ENCODE peak calls at places on chromosome 7, in seven cellular contexts. One of them, this sample, is unnamed.

GRCh38 chr7:41942468-41943097 is 239.7 kb upstream of the INHBA start:
- DNase-seq in H1: no peak
- DNase-seq in SK-N-SH: no peak
- DNase-seq in K562: no peak
- DNase-seq in HCT116: no peak
- DNase-seq in GM12878: no peak
- DNase-seq in HepG2: peak
- DNase-seq in this sample: no peak

GRCh38 chr7:41912851-41913580 is 210.1 kb upstream of the INHBA start:
- DNase-seq in H1: no peak
- DNase-seq in SK-N-SH: no peak
- DNase-seq in K562: no peak
- DNase-seq in HCT116: no peak
- DNase-seq in GM12878: no peak
- DNase-seq in HepG2: no peak
- DNase-seq in this sample: no peak

GRCh38 chr7:90605055-90605454 is 8.9 kb downstream of the CDK14 start:
- DNase-seq in H1: no peak
- DNase-seq in SK-N-SH: peak
- DNase-seq in K562: no peak
- DNase-seq in HCT116: no peak
- DNase-seq in GM12878: no peak
- DNase-seq in HepG2: no peak
- DNase-seq in this sample: no peak

GRCh38 chr7:28685660-28686417 is 272.3 kb downstream of the TRIL start:
- DNase-seq in H1: peak
- DNase-seq in SK-N-SH: peak
- DNase-seq in K562: peak
- DNase-seq in HCT116: peak
- DNase-seq in GM12878: no peak
- DNase-seq in HepG2: peak
- DNase-seq in this sample: peak

GRCh38 chr7:66213637-66214036 is 8.5 kb downstream of the TPST1 start:
- DNase-seq in H1: no peak
- DNase-seq in SK-N-SH: no peak
- DNase-seq in K562: no peak
- DNase-seq in HCT116: no peak
- DNase-seq in GM12878: no peak
- DNase-seq in HepG2: no peak
- DNase-seq in this sample: no peak

GRCh38 chr7:461453-462172 is 58.0 kb downstream of the PDGFA start:
- DNase-seq in H1: no peak
- DNase-seq in SK-N-SH: no peak
- DNase-seq in K562: no peak
- DNase-seq in HCT116: no peak
- DNase-seq in GM12878: no peak
- DNase-seq in HepG2: peak
- DNase-seq in this sample: no peak

GRCh38 chr7:116501425-116502167 is 2.1 kb downstream of the CAV2 start:
- DNase-seq in H1: no peak
- DNase-seq in SK-N-SH: no peak
- DNase-seq in K562: peak
- DNase-seq in HCT116: no peak
- DNase-seq in GM12878: no peak
- DNase-seq in HepG2: no peak
- DNase-seq in this sample: no peak

GRCh38 chr7:66277492-66277891 is 72.4 kb downstream of the TPST1 start:
- DNase-seq in H1: no peak
- DNase-seq in SK-N-SH: no peak
- DNase-seq in K562: no peak
- DNase-seq in HCT116: no peak
- DNase-seq in GM12878: no peak
- DNase-seq in HepG2: no peak
- DNase-seq in this sample: no peak

GRCh38 chr7:818031-818699 is 14.1 kb upstream of the SUN1 start:
- DNase-seq in H1: no peak
- DNase-seq in SK-N-SH: no peak
- DNase-seq in K562: peak
- DNase-seq in HCT116: peak
- DNase-seq in GM12878: no peak
- DNase-seq in HepG2: peak
- DNase-seq in this sample: peak

GRCh38 chr7:141097430-141097829 is 23.6 kb downstream of the TMEM178B start:
- DNase-seq in H1: no peak
- DNase-seq in SK-N-SH: no peak
- DNase-seq in K562: peak
- DNase-seq in HCT116: no peak
- DNase-seq in GM12878: no peak
- DNase-seq in HepG2: no peak
- DNase-seq in this sample: no peak

GRCh38 chr7:157412021-157412443 is 75.2 kb downstream of the DNAJB6 start:
- DNase-seq in H1: no peak
- DNase-seq in SK-N-SH: no peak
- DNase-seq in K562: no peak
- DNase-seq in HCT116: no peak
- DNase-seq in GM12878: no peak
- DNase-seq in HepG2: no peak
- DNase-seq in this sample: no peak

GRCh38 chr7:130721486-130722277 is 12.3 kb downstream of the KLF14 start:
- DNase-seq in H1: no peak
- DNase-seq in SK-N-SH: peak
- DNase-seq in K562: peak
- DNase-seq in HCT116: peak
- DNase-seq in GM12878: no peak
- DNase-seq in HepG2: peak
- DNase-seq in this sample: peak

GRCh38 chr7:90568213-90568612 is 27.9 kb upstream of the CDK14 start:
- DNase-seq in H1: no peak
- DNase-seq in SK-N-SH: no peak
- DNase-seq in K562: no peak
- DNase-seq in HCT116: no peak
- DNase-seq in GM12878: no peak
- DNase-seq in HepG2: no peak
- DNase-seq in this sample: no peak

GRCh38 chr7:34277016-34277800 is 371.9 kb downstream of the BMPER start:
- DNase-seq in H1: no peak
- DNase-seq in SK-N-SH: no peak
- DNase-seq in K562: no peak
- DNase-seq in HCT116: no peak
- DNase-seq in GM12878: no peak
- DNase-seq in HepG2: no peak
- DNase-seq in this sample: no peak

GRCh38 chr7:32658034-32658944 is 163.0 kb downstream of the AVL9 start:
- DNase-seq in H1: no peak
- DNase-seq in SK-N-SH: no peak
- DNase-seq in K562: peak
- DNase-seq in HCT116: peak
- DNase-seq in GM12878: no peak
- DNase-seq in HepG2: no peak
- DNase-seq in this sample: no peak

GRCh38 chr7:54869513-54869912 is 110.5 kb upstream of the SEC61G start:
- DNase-seq in H1: no peak
- DNase-seq in SK-N-SH: no peak
- DNase-seq in K562: no peak
- DNase-seq in HCT116: no peak
- DNase-seq in GM12878: no peak
- DNase-seq in HepG2: no peak
- DNase-seq in this sample: no peak

GRCh38 chr7:124086843-124087242 is 54.0 kb upstream of the TMEM229A start:
- DNase-seq in H1: no peak
- DNase-seq in SK-N-SH: peak
- DNase-seq in K562: no peak
- DNase-seq in HCT116: no peak
- DNase-seq in GM12878: no peak
- DNase-seq in HepG2: no peak
- DNase-seq in this sample: no peak

GRCh38 chr7:79912213-79912633 is 222.4 kb upstream of the GNAI1 start:
- DNase-seq in H1: no peak
- DNase-seq in SK-N-SH: no peak
- DNase-seq in K562: no peak
- DNase-seq in HCT116: no peak
- DNase-seq in GM12878: no peak
- DNase-seq in HepG2: no peak
- DNase-seq in this sample: no peak

GRCh38 chr7:671415-672042 is 55.0 kb upstream of the DNAAF5 start:
- DNase-seq in H1: no peak
- DNase-seq in SK-N-SH: no peak
- DNase-seq in K562: no peak
- DNase-seq in HCT116: no peak
- DNase-seq in GM12878: no peak
- DNase-seq in HepG2: no peak
- DNase-seq in this sample: no peak

GRCh38 chr7:31098606-31099360 is 46.7 kb downstream of the ADCYAP1R1 start:
- DNase-seq in H1: no peak
- DNase-seq in SK-N-SH: no peak
- DNase-seq in K562: no peak
- DNase-seq in HCT116: no peak
- DNase-seq in GM12878: no peak
- DNase-seq in HepG2: no peak
- DNase-seq in this sample: no peak

GRCh38 chr7:36047254-36047653 is 105.8 kb upstream of the EEPD1 start:
- DNase-seq in H1: no peak
- DNase-seq in SK-N-SH: no peak
- DNase-seq in K562: no peak
- DNase-seq in HCT116: no peak
- DNase-seq in GM12878: no peak
- DNase-seq in HepG2: no peak
- DNase-seq in this sample: peak

GRCh38 chr7:128902761-128903585 is 7.5 kb downstream of the KCP start:
- DNase-seq in H1: no peak
- DNase-seq in SK-N-SH: peak
- DNase-seq in K562: no peak
- DNase-seq in HCT116: no peak
- DNase-seq in GM12878: no peak
- DNase-seq in HepG2: no peak
- DNase-seq in this sample: no peak

GRCh38 chr7:111853231-111853990 is 291.1 kb upstream of the IMMP2L start:
- DNase-seq in H1: no peak
- DNase-seq in SK-N-SH: no peak
- DNase-seq in K562: no peak
- DNase-seq in HCT116: no peak
- DNase-seq in GM12878: no peak
- DNase-seq in HepG2: no peak
- DNase-seq in this sample: peak

GRCh38 chr7:72415586-72415985 is 3.4 kb upstream of the CALN1 start:
- DNase-seq in H1: no peak
- DNase-seq in SK-N-SH: no peak
- DNase-seq in K562: no peak
- DNase-seq in HCT116: no peak
- DNase-seq in GM12878: no peak
- DNase-seq in HepG2: no peak
- DNase-seq in this sample: no peak

GRCh38 chr7:2399848-2400587 is 3.4 kb upstream of the CHST12 start:
- DNase-seq in H1: no peak
- DNase-seq in SK-N-SH: peak
- DNase-seq in K562: peak
- DNase-seq in HCT116: no peak
- DNase-seq in GM12878: no peak
- DNase-seq in HepG2: peak
- DNase-seq in this sample: no peak

GRCh38 chr7:9091282-9091681 is 657.9 kb downstream of the NXPH1 start:
- DNase-seq in H1: no peak
- DNase-seq in SK-N-SH: no peak
- DNase-seq in K562: peak
- DNase-seq in HCT116: no peak
- DNase-seq in GM12878: no peak
- DNase-seq in HepG2: no peak
- DNase-seq in this sample: peak

GRCh38 chr7:28748934-28749584 is 209.1 kb downstream of the TRIL start:
- DNase-seq in H1: no peak
- DNase-seq in SK-N-SH: no peak
- DNase-seq in K562: no peak
- DNase-seq in HCT116: peak
- DNase-seq in GM12878: no peak
- DNase-seq in HepG2: no peak
- DNase-seq in this sample: no peak

GRCh38 chr7:103597606-103598005 is 151.6 kb upstream of the SLC26A5 start:
- DNase-seq in H1: no peak
- DNase-seq in SK-N-SH: no peak
- DNase-seq in K562: no peak
- DNase-seq in HCT116: no peak
- DNase-seq in GM12878: no peak
- DNase-seq in HepG2: no peak
- DNase-seq in this sample: no peak

GRCh38 chr7:113371376-113372043 is 253.2 kb upstream of the SMIM30 start:
- DNase-seq in H1: no peak
- DNase-seq in SK-N-SH: no peak
- DNase-seq in K562: no peak
- DNase-seq in HCT116: no peak
- DNase-seq in GM12878: no peak
- DNase-seq in HepG2: no peak
- DNase-seq in this sample: no peak
- TF ChIP-seq JUND in H1: no peak
- TF ChIP-seq JUND in SK-N-SH: no peak
- TF ChIP-seq JUND in K562: no peak
- TF ChIP-seq JUND in HCT116: no peak
- TF ChIP-seq JUND in GM12878: no peak
- TF ChIP-seq JUND in HepG2: no peak
- TF ChIP-seq JUND in this sample: no peak

DNA sequence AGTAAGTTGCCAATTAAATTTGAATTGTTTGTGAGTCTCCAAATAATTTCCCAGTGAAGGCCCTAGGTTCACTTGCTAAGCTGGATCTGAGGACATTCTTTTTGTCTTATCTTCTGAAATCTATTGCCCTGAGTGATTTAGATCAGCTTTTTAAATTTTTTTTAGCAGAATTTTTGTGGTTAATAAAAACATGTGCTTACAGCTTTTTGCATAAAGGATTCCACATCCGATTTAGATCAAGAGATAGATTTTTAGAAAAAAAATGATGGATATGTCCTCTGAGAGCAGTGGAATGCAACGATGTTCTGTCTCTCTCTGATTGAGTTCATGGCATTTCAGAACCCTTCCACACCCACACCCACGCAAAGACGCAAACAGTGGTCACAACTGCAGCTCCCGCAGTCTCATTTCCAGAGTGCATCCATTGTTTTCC is 358.8 kb downstream of the SUGCT start:
- DNase-seq in H1: no peak
- DNase-seq in SK-N-SH: no peak
- DNase-seq in K562: no peak
- DNase-seq in HCT116: no peak
- DNase-seq in GM12878: no peak
- DNase-seq in HepG2: no peak
- DNase-seq in this sample: no peak
- TF ChIP-seq JUND in H1: no peak
- TF ChIP-seq JUND in SK-N-SH: peak
- TF ChIP-seq JUND in K562: no peak
- TF ChIP-seq JUND in HCT116: no peak
- TF ChIP-seq JUND in GM12878: no peak
- TF ChIP-seq JUND in HepG2: no peak
- TF ChIP-seq JUND in this sample: no peak

GRCh38 chr7:108824840-108825540 is 255.3 kb downstream of the DNAJB9 start:
- DNase-seq in H1: no peak
- DNase-seq in SK-N-SH: no peak
- DNase-seq in K562: no peak
- DNase-seq in HCT116: peak
- DNase-seq in GM12878: no peak
- DNase-seq in HepG2: no peak
- DNase-seq in this sample: no peak
- TF ChIP-seq JUND in H1: no peak
- TF ChIP-seq JUND in SK-N-SH: no peak
- TF ChIP-seq JUND in K562: no peak
- TF ChIP-seq JUND in HCT116: peak
- TF ChIP-seq JUND in GM12878: no peak
- TF ChIP-seq JUND in HepG2: no peak
- TF ChIP-seq JUND in this sample: no peak

GRCh38 chr7:131827421-131827820 is 271.0 kb upstream of the PODXL start:
- DNase-seq in H1: no peak
- DNase-seq in SK-N-SH: no peak
- DNase-seq in K562: no peak
- DNase-seq in HCT116: no peak
- DNase-seq in GM12878: no peak
- DNase-seq in HepG2: no peak
- DNase-seq in this sample: no peak
- TF ChIP-seq JUND in H1: no peak
- TF ChIP-seq JUND in SK-N-SH: no peak
- TF ChIP-seq JUND in K562: no peak
- TF ChIP-seq JUND in HCT116: no peak
- TF ChIP-seq JUND in GM12878: no peak
- TF ChIP-seq JUND in HepG2: no peak
- TF ChIP-seq JUND in this sample: no peak